ENCODE peak calls at places on chromosomes 1 and 21, in six cellular contexts. One of them, this sample, is unnamed.

GRCh38 chr1:112056354-112056753 is 66.9 kb upstream of the KCND3 start:
- DNase-seq in astrocyte of the spinal cord: no peak
- DNase-seq in GM23338: no peak
- DNase-seq in fibroblast of lung: no peak
- DNase-seq in AG04450: no peak
- DNase-seq in lower lobe of right lung: no peak
- DNase-seq in this sample: no peak

GRCh38 chr1:48552420-48552819 is 80.4 kb upstream of the SPATA6 start:
- DNase-seq in astrocyte of the spinal cord: no peak
- DNase-seq in GM23338: peak
- DNase-seq in lower lobe of right lung: no peak
- DNase-seq in fibroblast of lung: no peak
- DNase-seq in AG04450: no peak
- DNase-seq in this sample: no peak

GRCh38 chr1:1619917-1620361 is 4.6 kb downstream of the MIB2 start:
- DNase-seq in fibroblast of lung: no peak
- DNase-seq in astrocyte of the spinal cord: no peak
- DNase-seq in lower lobe of right lung: peak
- DNase-seq in AG04450: no peak
- DNase-seq in GM23338: peak
- DNase-seq in this sample: no peak

GRCh38 chr1:224623743-224624333 is 7.7 kb downstream of the CNIH3 start:
- DNase-seq in GM23338: no peak
- DNase-seq in fibroblast of lung: peak
- DNase-seq in astrocyte of the spinal cord: peak
- DNase-seq in AG04450: peak
- DNase-seq in lower lobe of right lung: no peak
- DNase-seq in this sample: peak

GRCh38 chr1:99728494-99729235 is 37.8 kb downstream of the FRRS1 start:
- DNase-seq in astrocyte of the spinal cord: peak
- DNase-seq in fibroblast of lung: peak
- DNase-seq in lower lobe of right lung: no peak
- DNase-seq in GM23338: peak
- DNase-seq in AG04450: no peak
- DNase-seq in this sample: no peak

GRCh38 chr21:42922918-42923317 is 2.5 kb downstream of the ERVH48-1 start:
- DNase-seq in lower lobe of right lung: no peak
- DNase-seq in GM23338: no peak
- DNase-seq in fibroblast of lung: no peak
- DNase-seq in AG04450: no peak
- DNase-seq in astrocyte of the spinal cord: no peak
- DNase-seq in this sample: no peak

GRCh38 chr1:36350659-36351171 is 27.3 kb upstream of the EVA1B start:
- DNase-seq in lower lobe of right lung: peak
- DNase-seq in GM23338: no peak
- DNase-seq in AG04450: no peak
- DNase-seq in astrocyte of the spinal cord: peak
- DNase-seq in fibroblast of lung: peak
- DNase-seq in this sample: no peak

GRCh38 chr1:175070818-175071217 is 3.2 kb downstream of the TNN start:
- DNase-seq in fibroblast of lung: no peak
- DNase-seq in astrocyte of the spinal cord: no peak
- DNase-seq in GM23338: no peak
- DNase-seq in AG04450: no peak
- DNase-seq in lower lobe of right lung: no peak
- DNase-seq in this sample: no peak

GRCh38 chr1:205896351-205896750 is 46.4 kb upstream of the PM20D1 start:
- DNase-seq in lower lobe of right lung: no peak
- DNase-seq in AG04450: no peak
- DNase-seq in fibroblast of lung: no peak
- DNase-seq in astrocyte of the spinal cord: no peak
- DNase-seq in GM23338: no peak
- DNase-seq in this sample: no peak

GRCh38 chr1:53329183-53329544 is 1.3 kb upstream of the LRP8 start:
- DNase-seq in AG04450: no peak
- DNase-seq in astrocyte of the spinal cord: no peak
- DNase-seq in fibroblast of lung: no peak
- DNase-seq in GM23338: no peak
- DNase-seq in lower lobe of right lung: peak
- DNase-seq in this sample: peak

GRCh38 chr1:50684185-50684584 is 260.9 kb upstream of the DMRTA2 start:
- DNase-seq in AG04450: no peak
- DNase-seq in GM23338: no peak
- DNase-seq in lower lobe of right lung: no peak
- DNase-seq in fibroblast of lung: no peak
- DNase-seq in astrocyte of the spinal cord: no peak
- DNase-seq in this sample: no peak
- TF ChIP-seq CTCF in AG04450: peak
- TF ChIP-seq CTCF in GM23338: peak
- TF ChIP-seq CTCF in lower lobe of right lung: no peak
- TF ChIP-seq CTCF in fibroblast of lung: peak
- TF ChIP-seq CTCF in astrocyte of the spinal cord: no peak
- TF ChIP-seq CTCF in this sample: no peak

DNA sequence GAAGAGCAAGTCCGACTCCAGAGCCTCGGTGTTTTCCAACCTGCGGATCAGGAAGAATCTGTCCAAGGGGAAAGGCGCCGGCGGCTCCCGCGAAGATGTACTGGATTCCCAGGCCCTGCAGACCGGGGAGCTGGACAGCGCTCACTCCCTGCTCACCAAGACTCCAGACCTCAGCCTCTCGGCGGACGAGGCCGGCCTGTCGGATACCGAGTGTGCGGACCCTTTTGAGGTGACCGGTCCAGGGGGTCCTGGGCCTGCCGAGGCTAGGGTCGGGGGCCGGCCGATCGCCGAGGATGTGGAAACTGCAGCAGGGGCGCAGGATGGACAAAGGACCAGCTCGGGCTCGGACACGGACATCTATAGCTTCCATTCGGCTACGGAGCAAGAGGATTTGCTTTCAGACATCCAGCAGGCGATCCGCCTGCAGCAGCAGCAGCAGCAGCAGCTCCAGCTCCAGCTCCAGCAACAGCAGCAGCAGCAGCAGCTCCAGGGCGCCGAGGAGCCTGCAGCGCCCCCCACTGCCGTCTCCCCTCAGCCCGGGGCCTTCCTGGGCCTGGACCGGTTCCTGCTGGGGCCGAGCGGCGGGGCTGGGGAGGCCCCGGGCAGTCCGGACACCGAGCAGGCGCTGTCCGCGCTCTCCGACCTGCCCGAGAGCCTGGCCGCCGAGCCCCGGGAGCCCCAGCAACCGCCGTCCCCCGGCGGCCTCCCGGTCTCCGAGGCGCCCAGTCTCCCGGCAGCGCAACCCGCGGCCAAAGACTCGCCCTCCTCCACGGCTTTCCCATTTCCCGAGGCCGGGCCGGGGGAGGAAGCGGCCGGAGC is 827 bp downstream of the FMN2 start:
- DNase-seq in fibroblast of lung: peak
- DNase-seq in astrocyte of the spinal cord: peak
- DNase-seq in lower lobe of right lung: no peak
- DNase-seq in AG04450: peak
- DNase-seq in GM23338: peak
- DNase-seq in this sample: no peak
- TF ChIP-seq CTCF in fibroblast of lung: no peak
- TF ChIP-seq CTCF in astrocyte of the spinal cord: peak
- TF ChIP-seq CTCF in lower lobe of right lung: peak
- TF ChIP-seq CTCF in AG04450: peak
- TF ChIP-seq CTCF in GM23338: peak
- TF ChIP-seq CTCF in this sample: no peak

GRCh38 chr1:26472330-26472900 is at the start of gene HMGN2:
- DNase-seq in AG04450: peak
- DNase-seq in fibroblast of lung: peak
- DNase-seq in astrocyte of the spinal cord: peak
- DNase-seq in GM23338: peak
- DNase-seq in lower lobe of right lung: peak
- DNase-seq in this sample: peak

GRCh38 chr1:26471201-26471497 is 1.1 kb upstream of the HMGN2 start:
- DNase-seq in astrocyte of the spinal cord: no peak
- DNase-seq in fibroblast of lung: no peak
- DNase-seq in GM23338: no peak
- DNase-seq in lower lobe of right lung: no peak
- DNase-seq in AG04450: no peak
- DNase-seq in this sample: no peak

GRCh38 chr1:26472901-26473845 is 933 bp downstream of the HMGN2 start:
- DNase-seq in astrocyte of the spinal cord: peak
- DNase-seq in GM23338: peak
- DNase-seq in AG04450: peak
- DNase-seq in fibroblast of lung: peak
- DNase-seq in lower lobe of right lung: peak
- DNase-seq in this sample: peak

GRCh38 chr1:26469558-26469957 is 2.7 kb upstream of the HMGN2 start:
- DNase-seq in AG04450: no peak
- DNase-seq in lower lobe of right lung: no peak
- DNase-seq in fibroblast of lung: no peak
- DNase-seq in astrocyte of the spinal cord: no peak
- DNase-seq in GM23338: no peak
- DNase-seq in this sample: no peak

GRCh38 chr1:26471498-26472329 is 526 bp upstream of the HMGN2 start:
- DNase-seq in astrocyte of the spinal cord: peak
- DNase-seq in AG04450: peak
- DNase-seq in lower lobe of right lung: peak
- DNase-seq in GM23338: peak
- DNase-seq in fibroblast of lung: peak
- DNase-seq in this sample: peak
- TF ChIP-seq CTCF in astrocyte of the spinal cord: no peak
- TF ChIP-seq CTCF in AG04450: no peak
- TF ChIP-seq CTCF in lower lobe of right lung: no peak
- TF ChIP-seq CTCF in GM23338: no peak
- TF ChIP-seq CTCF in fibroblast of lung: no peak
- TF ChIP-seq CTCF in this sample: no peak

GRCh38 chr21:46110499-46111192 is 12.7 kb downstream of the COL6A2 start:
- DNase-seq in AG04450: no peak
- DNase-seq in GM23338: peak
- DNase-seq in astrocyte of the spinal cord: no peak
- DNase-seq in fibroblast of lung: no peak
- DNase-seq in lower lobe of right lung: peak
- DNase-seq in this sample: no peak
- TF ChIP-seq CTCF in AG04450: no peak
- TF ChIP-seq CTCF in GM23338: peak
- TF ChIP-seq CTCF in astrocyte of the spinal cord: peak
- TF ChIP-seq CTCF in fibroblast of lung: no peak
- TF ChIP-seq CTCF in lower lobe of right lung: no peak
- TF ChIP-seq CTCF in this sample: no peak

GRCh38 chr1:160416369-160416768 is 16.0 kb downstream of the VANGL2 start:
- DNase-seq in GM23338: peak
- DNase-seq in fibroblast of lung: peak
- DNase-seq in AG04450: no peak
- DNase-seq in lower lobe of right lung: no peak
- DNase-seq in astrocyte of the spinal cord: peak
- DNase-seq in this sample: no peak
- TF ChIP-seq CTCF in GM23338: peak
- TF ChIP-seq CTCF in fibroblast of lung: peak
- TF ChIP-seq CTCF in AG04450: peak
- TF ChIP-seq CTCF in lower lobe of right lung: peak
- TF ChIP-seq CTCF in astrocyte of the spinal cord: peak
- TF ChIP-seq CTCF in this sample: no peak